ENCODE peak calls at places on chromosomes 7 and 10, in eight cellular contexts. Y, V, S, B, X, T, C and L are unnamed samples.

GRCh38 chr7:70316745-70317144 is 718.5 kb downstream of the AUTS2 start:
- DNase-seq in Y (no peak), V (no peak), S (no peak), B (no peak), X (no peak), T (no peak), C (no peak), L (no peak)

GRCh38 chr7:5701085-5701914 is 80.2 kb downstream of the RNF216 start:
- DNase-seq in Y (no peak), V (no peak), S (peak), B (no peak), X (no peak), T (no peak), C (peak), L (no peak)

GRCh38 chr10:94292448-94293118 is 70.2 kb downstream of the NOC3L start:
- DNase-seq in Y (peak), V (peak), S (no peak), B (no peak), X (peak), T (no peak), C (peak), L (no peak)

GRCh38 chr10:114482915-114483314 is 78.6 kb upstream of the AFAP1L2 start:
- DNase-seq in Y (no peak), V (no peak), S (no peak), B (no peak), X (peak), T (no peak), C (no peak), L (no peak)

GRCh38 chr10:92103376-92104084 is 180.0 kb downstream of the BTAF1 start:
- DNase-seq in Y (no peak), V (no peak), S (no peak), B (peak), X (no peak), T (no peak), C (peak), L (no peak)

GRCh38 chr10:112332509-112333228 is 41.2 kb upstream of the ACSL5 start:
- DNase-seq in Y (no peak), V (no peak), S (no peak), B (no peak), X (no peak), T (no peak), C (no peak), L (no peak)

GRCh38 chr10:103847909-103848468 is 7.4 kb downstream of the SH3PXD2A start:
- DNase-seq in Y (no peak), V (no peak), S (no peak), B (no peak), X (no peak), T (no peak), C (no peak), L (no peak)

GRCh38 chr7:78134256-78134655 is 335.7 kb downstream of the PHTF2 start:
- DNase-seq in Y (no peak), V (peak), S (no peak), B (peak), X (no peak), T (no peak), C (peak), L (no peak)

GRCh38 chr10:986137-986825 is 2.0 kb upstream of the GTPBP4 start:
- DNase-seq in Y (no peak), V (peak), S (no peak), B (no peak), X (no peak), T (no peak), C (peak), L (no peak)

GRCh38 chr7:150629347-150629746 is 2.8 kb downstream of the GIMAP6 start:
- DNase-seq in Y (no peak), V (no peak), S (no peak), B (no peak), X (no peak), T (no peak), C (no peak), L (no peak)

GRCh38 chr7:117110480-117111315 is 157.4 kb downstream of the ST7 start:
- DNase-seq in Y (no peak), V (no peak), S (no peak), B (no peak), X (no peak), T (no peak), C (no peak), L (no peak)

GRCh38 chr7:129793506-129794310 is 159.1 kb downstream of the UBE2H start:
- DNase-seq in Y (no peak), V (no peak), S (no peak), B (no peak), X (no peak), T (no peak), C (no peak), L (no peak)

DNA sequence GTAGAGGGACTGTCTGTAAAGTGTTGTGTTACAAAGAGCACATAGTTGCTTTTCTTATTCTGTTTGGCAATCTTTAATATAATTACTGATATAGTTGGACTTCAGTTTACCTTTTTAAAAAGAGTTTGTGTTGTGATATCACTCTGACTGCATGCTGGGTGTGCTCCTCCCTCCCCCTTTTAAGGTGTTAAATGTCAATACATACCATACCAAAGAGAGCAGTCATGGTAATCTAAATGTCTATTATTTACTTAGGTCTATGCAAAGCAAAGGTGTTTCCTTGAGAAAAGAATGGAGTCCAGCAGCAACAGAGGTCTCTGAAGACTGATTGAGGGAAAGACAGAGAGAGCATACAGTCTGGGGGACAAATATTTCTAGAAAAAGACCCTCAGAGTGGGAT is 275.1 kb upstream of the NRP1 start:
- DNase-seq in Y (no peak), V (no peak), S (no peak), B (no peak), X (no peak), T (no peak), C (no peak), L (no peak)
- TF ChIP-seq CTCF in Y (no peak), V (no peak), S (no peak), B (no peak), X (no peak), T (no peak), C (no peak), L (no peak)

GRCh38 chr10:17782921-17783665 is 26.1 kb upstream of the MRC1 start:
- DNase-seq in Y (no peak), V (peak), S (no peak), B (no peak), X (no peak), T (no peak), C (peak), L (no peak)

GRCh38 chr10:17779761-17780160 is 27.8 kb downstream of the TMEM236 start:
- DNase-seq in Y (no peak), V (no peak), S (no peak), B (no peak), X (no peak), T (no peak), C (no peak), L (no peak)

GRCh38 chr10:17780727-17781126 is 28.4 kb upstream of the MRC1 start:
- DNase-seq in Y (no peak), V (no peak), S (no peak), B (no peak), X (no peak), T (no peak), C (no peak), L (no peak)

GRCh38 chr10:17783751-17784150 is 25.4 kb upstream of the MRC1 start:
- DNase-seq in Y (no peak), V (no peak), S (no peak), B (no peak), X (no peak), T (no peak), C (no peak), L (no peak)

DNA sequence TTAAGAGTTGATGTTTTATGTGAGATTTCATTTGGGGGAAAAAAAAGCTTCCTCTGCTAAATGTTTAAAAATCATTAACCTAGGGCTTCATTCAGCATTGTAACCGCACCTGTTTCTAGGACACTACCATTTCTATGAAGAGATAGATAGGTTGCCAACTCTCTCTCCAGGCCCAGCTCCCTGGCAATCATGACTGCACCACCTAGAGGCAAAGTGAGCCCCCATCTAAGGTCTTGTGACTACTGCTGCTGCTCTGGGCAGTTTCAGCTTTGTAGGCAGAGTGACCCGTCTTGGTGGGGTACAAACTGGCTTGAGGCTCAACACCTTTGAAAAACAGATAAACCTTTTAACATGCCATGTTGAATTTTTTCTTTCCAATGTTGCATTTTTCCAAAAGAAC is 27.3 kb upstream of the MRC1 start:
- DNase-seq in Y (no peak), V (no peak), S (no peak), B (no peak), X (no peak), T (no peak), C (no peak), L (no peak)
- TF ChIP-seq CTCF in Y (no peak), V (no peak), S (no peak), B (no peak), X (no peak), T (no peak), C (no peak), L (peak)

GRCh38 chr10:29389935-29390334 is 101.1 kb downstream of the LYZL1 start:
- DNase-seq in Y (no peak), V (no peak), S (no peak), B (no peak), X (peak), T (no peak), C (peak), L (no peak)

GRCh38 chr10:29395409-29395808 is 106.5 kb downstream of the LYZL1 start:
- DNase-seq in Y (no peak), V (no peak), S (no peak), B (no peak), X (no peak), T (no peak), C (no peak), L (no peak)

GRCh38 chr10:29397221-29397620 is 108.4 kb downstream of the LYZL1 start:
- DNase-seq in Y (no peak), V (no peak), S (no peak), B (no peak), X (no peak), T (no peak), C (no peak), L (no peak)

GRCh38 chr10:29392376-29393021 is 103.6 kb downstream of the LYZL1 start:
- DNase-seq in Y (no peak), V (peak), S (no peak), B (no peak), X (no peak), T (no peak), C (peak), L (no peak)

GRCh38 chr10:29394321-29394932 is 105.6 kb downstream of the LYZL1 start:
- DNase-seq in Y (no peak), V (no peak), S (no peak), B (no peak), X (no peak), T (no peak), C (no peak), L (no peak)
- TF ChIP-seq CTCF in Y (no peak), V (no peak), S (no peak), B (no peak), X (no peak), T (no peak), C (no peak), L (no peak)

DNA sequence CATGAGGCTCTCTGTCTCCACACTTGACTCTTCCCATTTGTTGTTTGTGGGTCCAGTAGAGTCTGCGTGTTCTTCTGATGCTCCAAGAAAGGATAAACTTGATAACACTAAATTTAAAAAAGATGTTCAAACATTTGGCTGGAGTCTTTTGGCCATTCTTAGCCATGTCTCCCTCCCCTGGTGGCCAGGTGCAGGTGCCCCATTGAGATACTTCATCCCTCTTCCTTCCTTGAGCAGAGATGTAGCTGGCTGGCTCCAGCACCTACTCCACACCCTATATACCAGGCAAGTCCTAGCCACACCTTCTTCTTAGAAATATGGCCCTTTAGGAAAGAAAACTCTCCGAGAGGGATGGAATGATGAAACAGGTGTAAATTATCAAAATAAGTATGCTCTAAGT is 103.2 kb upstream of the GJD4 start:
- DNase-seq in Y (no peak), V (no peak), S (no peak), B (no peak), X (no peak), T (no peak), C (no peak), L (no peak)
- TF ChIP-seq CTCF in Y (no peak), V (peak), S (no peak), B (peak), X (no peak), T (peak), C (no peak), L (peak)

GRCh38 chr10:34078017-34078416 is 737.1 kb downstream of the PARD3 start:
- DNase-seq in Y (no peak), V (no peak), S (no peak), B (no peak), X (no peak), T (no peak), C (no peak), L (no peak)
- TF ChIP-seq CTCF in Y (no peak), V (peak), S (no peak), B (no peak), X (no peak), T (no peak), C (peak), L (peak)